ENCODE peak calls at places on chromosomes 11 and 22, in eight cellular contexts. R is left lung, Z is adrenal gland, T is mucosa of descending colon, B is cardiac muscle cell, L is Peyer's patch, I is HCT116, E is astrocyte. N is an unnamed sample. For H3K4me1, the result is how much of the 10 kb centered on the place peaks cover.

GRCh38 chr22:31122532-31123291 is at the start of gene INPP5J:
- DNase-seq in R (peak), Z (peak), T (peak), B (peak), L (peak), I (peak), E (peak), N (no peak)

GRCh38 chr11:199004-199581 is 6.2 kb downstream of the SCGB1C1 start:
- DNase-seq in R (peak), Z (peak), T (peak), B (no peak), L (peak), I (no peak), E (no peak), N (no peak)

GRCh38 chr22:42869463-42869862 is 12.4 kb upstream of the ARFGAP3 start:
- DNase-seq in R (peak), Z (no peak), T (no peak), B (no peak), L (no peak), I (no peak), E (no peak), N (no peak)

GRCh38 chr11:110773442-110773841 is 61.2 kb upstream of the ARHGAP20 start:
- DNase-seq in R (no peak), Z (no peak), T (no peak), B (no peak), L (no peak), I (no peak), E (no peak), N (no peak)

GRCh38 chr11:86063536-86063935 is 5.3 kb downstream of the PICALM start:
- DNase-seq in R (no peak), Z (no peak), T (no peak), B (no peak), L (no peak), I (no peak), E (peak), N (no peak)

GRCh38 chr11:425301-425700 is 10.5 kb upstream of the SIGIRR start:
- DNase-seq in R (no peak), Z (no peak), T (no peak), B (no peak), L (no peak), I (no peak), E (no peak), N (no peak)

GRCh38 chr11:114162719-114163123 is 103.2 kb downstream of the ZBTB16 start:
- DNase-seq in R (no peak), Z (peak), T (peak), B (peak), L (peak), I (no peak), E (peak), N (no peak)

GRCh38 chr11:34250732-34251639 is 106.8 kb downstream of the ABTB2 start:
- DNase-seq in R (peak), Z (no peak), T (peak), B (no peak), L (peak), I (peak), E (no peak), N (peak)

GRCh38 chr11:133659542-133660201 is 127.4 kb upstream of the OPCML start:
- DNase-seq in R (no peak), Z (no peak), T (no peak), B (no peak), L (no peak), I (no peak), E (no peak), N (no peak)

GRCh38 chr11:5550440-5551095 is 2.2 kb upstream of the OR52H1 start:
- DNase-seq in R (no peak), Z (no peak), T (no peak), B (no peak), L (no peak), I (peak), E (peak), N (no peak)

GRCh38 chr11:57567512-57568329 is at the start of gene UBE2L6:
- DNase-seq in R (peak), Z (peak), T (peak), B (peak), L (peak), I (no peak), E (peak), N (peak)

GRCh38 chr11:134449713-134450112 is 37.7 kb upstream of the B3GAT1 start:
- DNase-seq in R (no peak), Z (no peak), T (no peak), B (no peak), L (peak), I (peak), E (no peak), N (no peak)

GRCh38 chr11:93089474-93090102 is 108.2 kb downstream of the SLC36A4 start:
- DNase-seq in R (no peak), Z (peak), T (no peak), B (peak), L (no peak), I (peak), E (peak), N (no peak)

GRCh38 chr11:107741044-107741823 is 29.4 kb upstream of the SLN start:
- DNase-seq in R (peak), Z (no peak), T (peak), B (peak), L (no peak), I (peak), E (no peak), N (no peak)

GRCh38 chr11:22730319-22730718 is 63.9 kb downstream of the GAS2 start:
- DNase-seq in R (no peak), Z (no peak), T (no peak), B (peak), L (no peak), I (no peak), E (no peak), N (peak)

GRCh38 chr22:17884951-17885350 is 110.7 kb upstream of the BID start:
- DNase-seq in R (no peak), Z (no peak), T (no peak), B (no peak), L (no peak), I (no peak), E (no peak), N (no peak)

GRCh38 chr11:67606150-67606476 is 623 bp upstream of the NDUFV1 start:
- DNase-seq in R (peak), Z (no peak), T (no peak), B (peak), L (no peak), I (no peak), E (peak), N (no peak)

GRCh38 chr11:68831124-68831523 is 10.6 kb downstream of the CPT1A start:
- DNase-seq in R (no peak), Z (no peak), T (peak), B (no peak), L (peak), I (no peak), E (no peak), N (no peak)

GRCh38 chr11:44066732-44067131 is 662 bp downstream of the ACCS start:
- DNase-seq in R (no peak), Z (peak), T (peak), B (no peak), L (peak), I (peak), E (peak), N (no peak)

GRCh38 chr11:134372961-134373360 is 39.1 kb downstream of the B3GAT1 start:
- DNase-seq in R (no peak), Z (peak), T (peak), B (no peak), L (peak), I (no peak), E (no peak), N (no peak)

GRCh38 chr22:19336133-19337075 is 44.9 kb upstream of the CLTCL1 start:
- DNase-seq in R (no peak), Z (no peak), T (no peak), B (no peak), L (no peak), I (no peak), E (no peak), N (no peak)

GRCh38 chr11:4072668-4073285 is 21.8 kb upstream of the RRM1 start:
- DNase-seq in R (no peak), Z (peak), T (no peak), B (peak), L (no peak), I (peak), E (peak), N (peak)

GRCh38 chr11:4704054-4704789 is at the start of gene MMP26:
- DNase-seq in R (no peak), Z (no peak), T (no peak), B (no peak), L (no peak), I (no peak), E (no peak), N (no peak)

GRCh38 chr11:11545285-11546275 is 76.2 kb downstream of the GALNT18 start:
- DNase-seq in R (no peak), Z (no peak), T (no peak), B (no peak), L (no peak), I (no peak), E (no peak), N (no peak)

GRCh38 chr22:49026476-49027121 is 801.1 kb downstream of the BRD1 start:
- DNase-seq in R (no peak), Z (no peak), T (no peak), B (no peak), L (no peak), I (no peak), E (no peak), N (no peak)

GRCh38 chr11:67504950-67505561 is at the start of gene PITPNM1:
- DNase-seq in R (peak), Z (peak), T (peak), B (peak), L (peak), I (no peak), E (peak), N (peak)

GRCh38 chr22:43136255-43136654 is 6.9 kb downstream of the MCAT start:
- DNase-seq in R (peak), Z (peak), T (peak), B (peak), L (peak), I (no peak), E (no peak), N (peak)

GRCh38 chr11:103257360-103257759 is 148.1 kb downstream of the DYNC2H1 start:
- DNase-seq in R (no peak), Z (no peak), T (no peak), B (peak), L (no peak), I (peak), E (peak), N (no peak)

GRCh38 chr11:1920909-1921575 is 1.5 kb downstream of the TNNT3 start:
- DNase-seq in R (peak), Z (no peak), T (no peak), B (no peak), L (peak), I (no peak), E (no peak), N (no peak)

GRCh38 chr22:44369916-44370804 is 57.4 kb upstream of the SHISAL1 start:
- DNase-seq in R (peak), Z (no peak), T (peak), B (no peak), L (peak), I (no peak), E (no peak), N (no peak)

GRCh38 chr22:17891427-17892167 is 117.3 kb upstream of the BID start:
- DNase-seq in R (peak), Z (no peak), T (peak), B (peak), L (peak), I (no peak), E (no peak), N (no peak)

GRCh38 chr11:110366234-110366633 is 63.5 kb upstream of the FDX1 start:
- DNase-seq in R (peak), Z (peak), T (no peak), B (peak), L (no peak), I (no peak), E (peak), N (no peak)

GRCh38 chr22:49992921-49993648 is 19.5 kb downstream of the IL17REL start:
- DNase-seq in R (peak), Z (peak), T (peak), B (peak), L (peak), I (no peak), E (no peak), N (no peak)

GRCh38 chr11:133300666-133301065 is 231.6 kb downstream of the OPCML start:
- DNase-seq in R (no peak), Z (no peak), T (no peak), B (no peak), L (no peak), I (no peak), E (no peak), N (no peak)

GRCh38 chr22:46993626-46994025 is 231.2 kb downstream of the TBC1D22A start:
- DNase-seq in R (peak), Z (peak), T (no peak), B (no peak), L (no peak), I (no peak), E (no peak), N (no peak)

GRCh38 chr11:7520981-7521487 is 7.2 kb downstream of the PPFIBP2 start:
- DNase-seq in R (no peak), Z (no peak), T (no peak), B (no peak), L (no peak), I (no peak), E (no peak), N (peak)

GRCh38 chr11:7522106-7522505 is 8.3 kb downstream of the PPFIBP2 start:
- DNase-seq in R (no peak), Z (no peak), T (no peak), B (no peak), L (no peak), I (no peak), E (no peak), N (no peak)

GRCh38 chr11:7523416-7524210 is 9.8 kb downstream of the PPFIBP2 start:
- DNase-seq in R (no peak), Z (no peak), T (no peak), B (no peak), L (no peak), I (no peak), E (no peak), N (no peak)

GRCh38 chr11:7520011-7520942 is 6.5 kb downstream of the PPFIBP2 start:
- DNase-seq in R (no peak), Z (no peak), T (no peak), B (no peak), L (no peak), I (no peak), E (no peak), N (no peak)

GRCh38 chr11:7522546-7522945 is 8.7 kb downstream of the PPFIBP2 start:
- DNase-seq in R (no peak), Z (no peak), T (no peak), B (no peak), L (no peak), I (no peak), E (no peak), N (no peak)
- H3K4me1 ChIP-seq in R (under half), Z (under half), T (under half), B (under half), L (under half), I (under half), E (under half), N (under half)

GRCh38 chr11:117228091-117228490 is 3.8 kb downstream of the PCSK7 start:
- DNase-seq in R (no peak), Z (no peak), T (no peak), B (no peak), L (no peak), I (no peak), E (no peak), N (no peak)

GRCh38 chr11:117223741-117224685 is 7.9 kb downstream of the PCSK7 start:
- DNase-seq in R (no peak), Z (no peak), T (no peak), B (no peak), L (no peak), I (no peak), E (no peak), N (no peak)

GRCh38 chr11:117222991-117223740 is 8.7 kb downstream of the PCSK7 start:
- DNase-seq in R (no peak), Z (no peak), T (no peak), B (no peak), L (no peak), I (no peak), E (no peak), N (no peak)

GRCh38 chr11:117226388-117227385 is 5.2 kb downstream of the PCSK7 start:
- DNase-seq in R (no peak), Z (peak), T (no peak), B (peak), L (peak), I (peak), E (no peak), N (peak)

GRCh38 chr11:117225553-117226170 is 6.2 kb downstream of the PCSK7 start:
- DNase-seq in R (no peak), Z (no peak), T (no peak), B (no peak), L (no peak), I (no peak), E (no peak), N (no peak)
- H3K4me1 ChIP-seq in R (under half), Z (under half), T (half or more), B (under half), L (under half), I (under half), E (under half), N (under half)

DNA sequence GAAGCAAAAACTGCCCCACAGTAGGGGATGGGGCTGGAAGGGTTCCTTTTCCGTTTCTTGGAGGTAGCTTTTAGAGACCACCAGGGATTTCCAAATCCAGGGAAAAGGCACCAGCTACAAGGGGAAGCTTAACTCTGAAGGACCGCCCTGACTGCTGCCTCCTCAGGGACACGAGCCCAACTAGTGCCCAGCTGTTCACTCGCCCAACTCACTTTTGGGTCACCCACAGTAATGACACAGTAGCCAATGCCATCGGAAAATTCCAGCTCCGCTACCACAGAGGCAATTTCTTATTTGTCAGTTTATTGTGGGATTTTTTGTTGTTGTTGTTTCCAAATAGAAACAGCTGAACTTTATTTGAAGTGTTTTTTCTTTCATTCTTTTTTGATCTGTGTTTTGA is 141.3 kb downstream of the ATXN10 start:
- DNase-seq in R (no peak), Z (peak), T (no peak), B (no peak), L (no peak), I (no peak), E (no peak), N (no peak)
- H3K4me1 ChIP-seq in R (under half), Z (under half), T (under half), B (under half), L (under half), I (under half), E (under half), N (under half)

GRCh38 chr11:65418431-65418680 is 4.2 kb upstream of the NEAT1 start:
- DNase-seq in R (no peak), Z (no peak), T (no peak), B (peak), L (no peak), I (no peak), E (no peak), N (no peak)

GRCh38 chr11:65416341-65417185 is 6.0 kb upstream of the NEAT1 start:
- DNase-seq in R (peak), Z (peak), T (peak), B (peak), L (peak), I (peak), E (peak), N (peak)

GRCh38 chr11:65417221-65417701 is 5.3 kb upstream of the NEAT1 start:
- DNase-seq in R (peak), Z (peak), T (no peak), B (no peak), L (no peak), I (no peak), E (no peak), N (peak)

GRCh38 chr11:65418681-65419459 is 3.7 kb upstream of the NEAT1 start:
- DNase-seq in R (peak), Z (peak), T (peak), B (peak), L (peak), I (peak), E (peak), N (peak)

GRCh38 chr11:65417702-65418430 is 4.7 kb upstream of the NEAT1 start:
- DNase-seq in R (peak), Z (peak), T (peak), B (peak), L (peak), I (no peak), E (no peak), N (no peak)
- H3K4me1 ChIP-seq in R (half or more), Z (under half), T (half or more), B (half or more), L (under half), I (half or more), E (half or more), N (half or more)

GRCh38 chr22:39457546-39458442 is 982 bp downstream of the MGAT3 start:
- DNase-seq in R (no peak), Z (no peak), T (no peak), B (peak), L (no peak), I (no peak), E (no peak), N (no peak)

GRCh38 chr22:39459681-39460080 is 2.9 kb downstream of the MGAT3 start:
- DNase-seq in R (no peak), Z (no peak), T (no peak), B (no peak), L (no peak), I (no peak), E (no peak), N (no peak)

GRCh38 chr22:39458443-39459083 is 1.8 kb downstream of the MGAT3 start:
- DNase-seq in R (no peak), Z (no peak), T (no peak), B (no peak), L (no peak), I (no peak), E (no peak), N (no peak)

GRCh38 chr22:39456262-39457046 is at the start of gene MGAT3:
- DNase-seq in R (no peak), Z (no peak), T (no peak), B (no peak), L (no peak), I (no peak), E (no peak), N (no peak)

GRCh38 chr22:39457047-39457545 is 284 bp downstream of the MGAT3 start:
- DNase-seq in R (no peak), Z (no peak), T (no peak), B (no peak), L (no peak), I (no peak), E (no peak), N (no peak)
- H3K4me1 ChIP-seq in R (under half), Z (under half), T (under half), B (under half), L (under half), I (under half), E (under half), N (under half)

GRCh38 chr22:37733625-37734401 is 37.0 kb downstream of the TRIOBP start:
- DNase-seq in R (no peak), Z (peak), T (peak), B (no peak), L (no peak), I (no peak), E (no peak), N (no peak)
- H3K4me1 ChIP-seq in R (under half), Z (under half), T (under half), B (under half), L (under half), I (under half), E (under half), N (under half)

DNA sequence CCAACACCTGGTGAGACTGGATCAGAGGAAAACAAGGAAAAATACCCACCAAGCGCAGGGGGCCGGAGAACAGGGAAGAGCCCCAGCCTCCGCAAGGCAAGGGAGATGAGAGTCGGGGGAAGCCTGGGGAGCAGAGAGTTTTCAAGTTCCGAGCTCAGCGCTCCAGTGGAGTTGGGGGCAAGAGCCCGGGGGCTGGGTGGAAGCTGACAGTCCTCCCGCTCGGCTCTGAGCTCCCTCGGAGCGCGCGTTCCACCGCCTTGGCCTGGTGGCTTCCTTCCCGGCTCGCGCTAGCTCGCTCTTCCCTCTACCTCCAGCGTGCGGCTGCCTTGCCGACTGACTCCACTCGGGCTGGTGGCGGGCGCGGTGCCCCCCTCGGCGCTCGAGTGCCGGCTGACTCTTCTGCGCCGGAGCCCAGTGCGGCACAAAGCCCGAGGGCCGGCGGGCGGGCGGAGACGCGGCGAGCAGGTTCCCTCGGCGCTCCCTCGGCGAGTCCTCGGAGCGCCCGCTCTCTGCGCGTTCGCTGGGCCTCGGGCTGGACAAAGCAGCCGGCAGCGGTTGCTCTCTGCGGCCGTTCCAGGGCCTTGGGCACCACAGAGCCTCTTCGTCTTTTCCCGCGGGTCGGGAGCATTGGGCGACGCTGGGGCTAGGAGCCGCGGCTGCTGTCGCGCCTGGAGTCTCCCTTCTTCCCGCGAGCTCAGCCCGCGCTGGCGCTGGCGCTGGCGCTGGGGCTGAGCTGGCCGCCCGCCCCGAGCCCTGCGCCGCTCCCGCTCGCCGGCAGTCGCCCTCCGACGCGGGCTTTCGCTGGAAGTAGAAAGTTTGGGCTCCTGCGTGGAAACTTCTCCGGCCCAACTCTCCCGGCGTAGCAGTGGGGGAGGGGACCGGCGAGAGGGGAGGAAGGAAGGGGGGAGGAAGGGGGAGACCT is 1.0 kb downstream of the PAX6 start:
- DNase-seq in R (peak), Z (no peak), T (peak), B (peak), L (peak), I (no peak), E (peak), N (no peak)
- H3K4me1 ChIP-seq in R (half or more), Z (under half), T (under half), B (under half), L (under half), I (under half), E (under half), N (half or more)